ENCODE peak calls at places on chromosomes 2 and 18, in five cellular contexts. One of them, this sample, is unnamed.

GRCh38 chr18:23584019-23584970 is 2.0 kb downstream of the NPC1 start:
- DNase-seq in NCI-H1436: no peak
- DNase-seq in heart right ventricle: no peak
- DNase-seq in endothelial cell: no peak
- DNase-seq in skeletal muscle cell: no peak
- DNase-seq in this sample: no peak

GRCh38 chr18:44156816-44157215 is 523.9 kb upstream of the SETBP1 start:
- DNase-seq in NCI-H1436: no peak
- DNase-seq in heart right ventricle: no peak
- DNase-seq in endothelial cell: no peak
- DNase-seq in skeletal muscle cell: no peak
- DNase-seq in this sample: no peak

GRCh38 chr18:51807336-51807735 is 532.7 kb upstream of the DCC start:
- DNase-seq in NCI-H1436: no peak
- DNase-seq in heart right ventricle: no peak
- DNase-seq in endothelial cell: no peak
- DNase-seq in skeletal muscle cell: no peak
- DNase-seq in this sample: no peak

GRCh38 chr2:9333591-9334171 is 89.6 kb downstream of the ITGB1BP1 start:
- DNase-seq in NCI-H1436: peak
- DNase-seq in heart right ventricle: peak
- DNase-seq in endothelial cell: peak
- DNase-seq in skeletal muscle cell: peak
- DNase-seq in this sample: peak

GRCh38 chr2:43349944-43350343 is 123.5 kb upstream of the ZFP36L2 start:
- DNase-seq in NCI-H1436: no peak
- DNase-seq in heart right ventricle: no peak
- DNase-seq in endothelial cell: no peak
- DNase-seq in skeletal muscle cell: no peak
- DNase-seq in this sample: no peak

GRCh38 chr2:7878786-7879515 is 802.9 kb upstream of the ID2 start:
- DNase-seq in NCI-H1436: no peak
- DNase-seq in heart right ventricle: no peak
- DNase-seq in endothelial cell: no peak
- DNase-seq in skeletal muscle cell: no peak
- DNase-seq in this sample: no peak

GRCh38 chr2:172484253-172484652 is 56.9 kb downstream of the ITGA6 start:
- DNase-seq in NCI-H1436: peak
- DNase-seq in heart right ventricle: no peak
- DNase-seq in endothelial cell: no peak
- DNase-seq in skeletal muscle cell: no peak
- DNase-seq in this sample: no peak

GRCh38 chr2:108531674-108532055 is 2.6 kb upstream of the LIMS1 start:
- DNase-seq in NCI-H1436: no peak
- DNase-seq in heart right ventricle: no peak
- DNase-seq in endothelial cell: no peak
- DNase-seq in skeletal muscle cell: no peak
- DNase-seq in this sample: no peak

GRCh38 chr2:177852389-177852788 is 220.2 kb downstream of the PDE11A start:
- DNase-seq in NCI-H1436: no peak
- DNase-seq in heart right ventricle: no peak
- DNase-seq in endothelial cell: no peak
- DNase-seq in skeletal muscle cell: no peak
- DNase-seq in this sample: no peak

GRCh38 chr2:205755923-205756322 is 73.6 kb downstream of the NRP2 start:
- DNase-seq in NCI-H1436: no peak
- DNase-seq in heart right ventricle: peak
- DNase-seq in endothelial cell: no peak
- DNase-seq in skeletal muscle cell: no peak
- DNase-seq in this sample: no peak